ENCODE peak calls at places on chromosome 10, in six cellular contexts. Z, N, U, A, C and I are unnamed samples.

GRCh38 chr10:118407742-118408141 is 65.6 kb upstream of the FAM204A start:
- DNase-seq in Z (no peak), N (no peak), U (no peak), A (no peak), C (no peak), I (no peak)

GRCh38 chr10:126921974-126922525 is 16.8 kb downstream of the DOCK1 start:
- DNase-seq in Z (peak), N (no peak), U (no peak), A (no peak), C (no peak), I (no peak)

GRCh38 chr10:110612073-110612472 is 32.1 kb upstream of the RBM20 start:
- DNase-seq in Z (no peak), N (no peak), U (no peak), A (no peak), C (no peak), I (no peak)

GRCh38 chr10:72248477-72249151 is 25.1 kb upstream of the DDIT4 start:
- DNase-seq in Z (peak), N (peak), U (peak), A (peak), C (peak), I (peak)

GRCh38 chr10:51937736-51938135 is 238.3 kb upstream of the CSTF2T start:
- DNase-seq in Z (peak), N (no peak), U (no peak), A (no peak), C (no peak), I (no peak)

GRCh38 chr10:132870426-132870825 is 71.9 kb downstream of the CFAP46 start:
- DNase-seq in Z (no peak), N (no peak), U (no peak), A (no peak), C (peak), I (no peak)

GRCh38 chr10:35565602-35566061 is 39.5 kb upstream of the GJD4 start:
- DNase-seq in Z (no peak), N (no peak), U (no peak), A (no peak), C (no peak), I (no peak)

GRCh38 chr10:28871677-28872076 is 194.4 kb downstream of the BAMBI start:
- DNase-seq in Z (no peak), N (no peak), U (no peak), A (no peak), C (no peak), I (no peak)

GRCh38 chr10:86535057-86535882 is 13.7 kb upstream of the WAPL start:
- DNase-seq in Z (no peak), N (peak), U (peak), A (peak), C (peak), I (peak)

GRCh38 chr10:124220971-124221355 is 127.6 kb upstream of the CHST15 start:
- DNase-seq in Z (no peak), N (no peak), U (no peak), A (no peak), C (no peak), I (no peak)

GRCh38 chr10:74544106-74544505 is 282.3 kb upstream of the KAT6B start:
- DNase-seq in Z (no peak), N (no peak), U (no peak), A (no peak), C (no peak), I (peak)

GRCh38 chr10:70652761-70653657 is 19.3 kb upstream of the ADAMTS14 start:
- DNase-seq in Z (peak), N (peak), U (no peak), A (peak), C (no peak), I (no peak)

GRCh38 chr10:12787297-12787696 is 214.2 kb downstream of the CCDC3 start:
- DNase-seq in Z (no peak), N (no peak), U (no peak), A (peak), C (no peak), I (no peak)

GRCh38 chr10:45241865-45242518 is 73.4 kb downstream of the OR13A1 start:
- DNase-seq in Z (no peak), N (no peak), U (no peak), A (no peak), C (no peak), I (peak)

GRCh38 chr10:69807696-69808095 is 6.0 kb downstream of the COL13A1 start:
- DNase-seq in Z (no peak), N (no peak), U (no peak), A (no peak), C (peak), I (peak)

GRCh38 chr10:110129490-110129889 is 77.9 kb upstream of the MXI1 start:
- DNase-seq in Z (no peak), N (no peak), U (no peak), A (no peak), C (no peak), I (peak)

GRCh38 chr10:121675344-121675743 is 77.1 kb upstream of the FGFR2 start:
- DNase-seq in Z (no peak), N (no peak), U (no peak), A (no peak), C (no peak), I (no peak)

GRCh38 chr10:80497187-80498038 is 40.3 kb upstream of the SH2D4B start:
- DNase-seq in Z (peak), N (peak), U (no peak), A (no peak), C (peak), I (no peak)

GRCh38 chr10:51773681-51774080 is 74.3 kb upstream of the CSTF2T start:
- DNase-seq in Z (peak), N (no peak), U (no peak), A (no peak), C (no peak), I (no peak)

GRCh38 chr10:88687853-88688467 is 18.1 kb upstream of the LIPK start:
- DNase-seq in Z (no peak), N (no peak), U (peak), A (peak), C (no peak), I (peak)

GRCh38 chr10:666237-667012 is 23.0 kb downstream of the DIP2C start:
- DNase-seq in Z (no peak), N (no peak), U (no peak), A (no peak), C (no peak), I (no peak)

GRCh38 chr10:97714401-97715258 is 1.1 kb downstream of the MARVELD1 start:
- DNase-seq in Z (peak), N (peak), U (peak), A (peak), C (peak), I (peak)

GRCh38 chr10:128908109-128908898 is 558.7 kb upstream of the MGMT start:
- DNase-seq in Z (peak), N (no peak), U (no peak), A (peak), C (no peak), I (peak)

GRCh38 chr10:79904671-79905321 is 44.1 kb downstream of the SFTPD start:
- DNase-seq in Z (peak), N (peak), U (peak), A (peak), C (peak), I (peak)

GRCh38 chr10:27513451-27514191 is 9.5 kb downstream of the RAB18 start:
- DNase-seq in Z (peak), N (no peak), U (no peak), A (no peak), C (no peak), I (peak)

GRCh38 chr10:46299531-46300366 is 13.0 kb downstream of the ANTXRL start:
- DNase-seq in Z (no peak), N (no peak), U (no peak), A (peak), C (peak), I (no peak)

GRCh38 chr10:45437587-45438456 is 63.8 kb downstream of the ALOX5 start:
- DNase-seq in Z (no peak), N (no peak), U (no peak), A (no peak), C (no peak), I (no peak)

GRCh38 chr10:60958892-60959601 is 15.1 kb upstream of the RHOBTB1 start:
- DNase-seq in Z (no peak), N (no peak), U (no peak), A (peak), C (no peak), I (no peak)

GRCh38 chr10:16779375-16779774 is 37.8 kb downstream of the RSU1 start:
- DNase-seq in Z (no peak), N (no peak), U (peak), A (no peak), C (no peak), I (no peak)

GRCh38 chr10:1654247-1654646 is 83.1 kb downstream of the ADARB2 start:
- DNase-seq in Z (no peak), N (no peak), U (no peak), A (no peak), C (no peak), I (no peak)

GRCh38 chr10:36463390-36463789 is 662.0 kb upstream of the ANKRD30A start:
- DNase-seq in Z (no peak), N (no peak), U (no peak), A (no peak), C (no peak), I (no peak)

GRCh38 chr10:133260895-133261725 is 15.6 kb downstream of the ADAM8 start:
- DNase-seq in Z (no peak), N (no peak), U (peak), A (peak), C (peak), I (no peak)

GRCh38 chr10:96919785-96920425 is 87.8 kb downstream of the LCOR start:
- DNase-seq in Z (no peak), N (no peak), U (no peak), A (no peak), C (no peak), I (no peak)

GRCh38 chr10:91758303-91759146 is 39.7 kb upstream of the TNKS2 start:
- DNase-seq in Z (peak), N (no peak), U (peak), A (peak), C (no peak), I (peak)

GRCh38 chr10:63812491-63812890 is 291.3 kb downstream of the REEP3 start:
- DNase-seq in Z (no peak), N (no peak), U (no peak), A (no peak), C (no peak), I (no peak)